ENCODE peak calls at places on chromosomes 1 and 21, in six cellular contexts. One of them, this sample, is unnamed.

GRCh38 chr1:219774386-219774785 is 154.0 kb downstream of the SLC30A10 start:
- DNase-seq in neuronal stem cell: no peak
- DNase-seq in lung: no peak
- DNase-seq in thyroid gland: no peak
- DNase-seq in RCC 7860: no peak
- DNase-seq in neural progenitor cell: no peak
- DNase-seq in this sample: no peak

GRCh38 chr21:29299906-29300546 is 1.3 kb downstream of the BACH1 start:
- DNase-seq in neural progenitor cell: peak; percentile 64
- DNase-seq in lung: peak; percentile 81
- DNase-seq in thyroid gland: peak; percentile 27
- DNase-seq in neuronal stem cell: peak; percentile 32
- DNase-seq in RCC 7860: peak; percentile 54
- DNase-seq in this sample: peak; percentile 63

GRCh38 chr1:38589036-38589435 is 270.5 kb downstream of the RRAGC start:
- DNase-seq in RCC 7860: no peak
- DNase-seq in neuronal stem cell: no peak
- DNase-seq in thyroid gland: peak; percentile 18
- DNase-seq in neural progenitor cell: no peak
- DNase-seq in lung: no peak
- DNase-seq in this sample: no peak

GRCh38 chr1:10341062-10341600 is 57.7 kb upstream of the PGD start:
- DNase-seq in neuronal stem cell: no peak
- DNase-seq in thyroid gland: no peak
- DNase-seq in lung: no peak
- DNase-seq in neural progenitor cell: no peak
- DNase-seq in RCC 7860: no peak
- DNase-seq in this sample: no peak

GRCh38 chr1:24940231-24940630 is 10.2 kb upstream of the RUNX3 start:
- DNase-seq in neuronal stem cell: no peak
- DNase-seq in thyroid gland: no peak
- DNase-seq in neural progenitor cell: no peak
- DNase-seq in lung: no peak
- DNase-seq in RCC 7860: no peak
- DNase-seq in this sample: no peak

GRCh38 chr1:11787251-11787803 is 18.4 kb downstream of the MTHFR start:
- DNase-seq in lung: peak; percentile 82
- DNase-seq in RCC 7860: no peak
- DNase-seq in thyroid gland: peak; percentile 95
- DNase-seq in neural progenitor cell: peak; percentile 61
- DNase-seq in neuronal stem cell: no peak
- DNase-seq in this sample: no peak

GRCh38 chr1:65924471-65924870 is 131.8 kb downstream of the PDE4B start:
- DNase-seq in neuronal stem cell: no peak
- DNase-seq in lung: no peak
- DNase-seq in thyroid gland: no peak
- DNase-seq in RCC 7860: no peak
- DNase-seq in neural progenitor cell: no peak
- DNase-seq in this sample: no peak

GRCh38 chr21:46052703-46053651 is 44.9 kb upstream of the COL6A2 start:
- DNase-seq in neural progenitor cell: no peak
- DNase-seq in lung: no peak
- DNase-seq in thyroid gland: peak; percentile 29
- DNase-seq in RCC 7860: peak; percentile 94
- DNase-seq in neuronal stem cell: no peak
- DNase-seq in this sample: no peak

GRCh38 chr1:40344597-40344996 is 27.5 kb upstream of the COL9A2 start:
- DNase-seq in neuronal stem cell: no peak
- DNase-seq in lung: peak; percentile 37
- DNase-seq in thyroid gland: peak; percentile 2
- DNase-seq in neural progenitor cell: no peak
- DNase-seq in RCC 7860: no peak
- DNase-seq in this sample: peak; percentile 47

GRCh38 chr21:34560609-34561008 is 48.6 kb upstream of the KCNE1 start:
- DNase-seq in thyroid gland: no peak
- DNase-seq in neural progenitor cell: no peak
- DNase-seq in RCC 7860: no peak
- DNase-seq in lung: no peak
- DNase-seq in neuronal stem cell: no peak
- DNase-seq in this sample: no peak

GRCh38 chr1:24535021-24535424 is 20.9 kb upstream of the NCMAP start:
- DNase-seq in lung: no peak
- DNase-seq in neural progenitor cell: no peak
- DNase-seq in thyroid gland: no peak
- DNase-seq in neuronal stem cell: no peak
- DNase-seq in RCC 7860: no peak
- DNase-seq in this sample: no peak

GRCh38 chr21:43366656-43367055 is 60.3 kb downstream of the SIK1 start:
- DNase-seq in lung: no peak
- DNase-seq in neuronal stem cell: no peak
- DNase-seq in thyroid gland: no peak
- DNase-seq in RCC 7860: no peak
- DNase-seq in neural progenitor cell: no peak
- DNase-seq in this sample: no peak

GRCh38 chr1:155133799-155134281 is 1.8 kb upstream of the SLC50A1 start:
- DNase-seq in neural progenitor cell: no peak
- DNase-seq in thyroid gland: no peak
- DNase-seq in lung: no peak
- DNase-seq in neuronal stem cell: no peak
- DNase-seq in RCC 7860: no peak
- DNase-seq in this sample: no peak

GRCh38 chr1:77316006-77316405 is 34.2 kb downstream of the AK5 start:
- DNase-seq in neural progenitor cell: no peak
- DNase-seq in thyroid gland: no peak
- DNase-seq in neuronal stem cell: no peak
- DNase-seq in RCC 7860: peak; percentile 69
- DNase-seq in lung: no peak
- DNase-seq in this sample: no peak

GRCh38 chr1:78370356-78370755 is 120.4 kb upstream of the PTGFR start:
- DNase-seq in RCC 7860: peak; percentile 30
- DNase-seq in neural progenitor cell: no peak
- DNase-seq in thyroid gland: no peak
- DNase-seq in neuronal stem cell: no peak
- DNase-seq in lung: no peak
- DNase-seq in this sample: no peak

GRCh38 chr1:193406901-193407300 is 220.5 kb upstream of the B3GALT2 start:
- DNase-seq in thyroid gland: peak; percentile 17
- DNase-seq in lung: no peak
- DNase-seq in RCC 7860: peak; percentile 41
- DNase-seq in neuronal stem cell: peak; percentile 6
- DNase-seq in neural progenitor cell: peak; percentile 50
- DNase-seq in this sample: no peak

GRCh38 chr1:71080178-71080781 is 555 bp downstream of the ZRANB2 start:
- DNase-seq in neural progenitor cell: peak; percentile 21
- DNase-seq in lung: no peak
- DNase-seq in RCC 7860: no peak
- DNase-seq in thyroid gland: peak; percentile 6
- DNase-seq in neuronal stem cell: no peak
- DNase-seq in this sample: peak; percentile 19

GRCh38 chr1:112083487-112083886 is 94.0 kb upstream of the KCND3 start:
- DNase-seq in neuronal stem cell: peak; percentile 37
- DNase-seq in lung: no peak
- DNase-seq in neural progenitor cell: peak; percentile 75
- DNase-seq in RCC 7860: no peak
- DNase-seq in thyroid gland: no peak
- DNase-seq in this sample: no peak

GRCh38 chr1:30611741-30612309 is 111.6 kb downstream of the MATN1 start:
- DNase-seq in lung: no peak
- DNase-seq in neuronal stem cell: peak; percentile 17
- DNase-seq in thyroid gland: no peak
- DNase-seq in RCC 7860: no peak
- DNase-seq in neural progenitor cell: peak; percentile 57
- DNase-seq in this sample: no peak

GRCh38 chr1:8962812-8963669 is 17.4 kb downstream of the CA6 start:
- DNase-seq in lung: peak; percentile 74
- DNase-seq in neuronal stem cell: no peak
- DNase-seq in thyroid gland: peak; percentile 91
- DNase-seq in RCC 7860: peak; percentile 43
- DNase-seq in neural progenitor cell: peak; percentile 76
- DNase-seq in this sample: no peak

GRCh38 chr1:168589136-168589535 is 12.7 kb downstream of the XCL1 start:
- DNase-seq in RCC 7860: no peak
- DNase-seq in thyroid gland: no peak
- DNase-seq in neuronal stem cell: no peak
- DNase-seq in lung: no peak
- DNase-seq in neural progenitor cell: no peak
- DNase-seq in this sample: no peak

GRCh38 chr1:89464008-89464407 is 60.6 kb upstream of the LRRC8B start:
- DNase-seq in lung: no peak
- DNase-seq in thyroid gland: no peak
- DNase-seq in neural progenitor cell: no peak
- DNase-seq in RCC 7860: no peak
- DNase-seq in neuronal stem cell: no peak
- DNase-seq in this sample: no peak

GRCh38 chr1:206472454-206472853 is 2.2 kb downstream of the IKBKE start:
- DNase-seq in lung: no peak
- DNase-seq in RCC 7860: peak; percentile 77
- DNase-seq in neural progenitor cell: peak; percentile 42
- DNase-seq in neuronal stem cell: no peak
- DNase-seq in thyroid gland: no peak
- DNase-seq in this sample: no peak

GRCh38 chr1:183270541-183271141 is 84.6 kb downstream of the LAMC2 start:
- DNase-seq in neuronal stem cell: no peak
- DNase-seq in RCC 7860: no peak
- DNase-seq in neural progenitor cell: no peak
- DNase-seq in thyroid gland: no peak
- DNase-seq in lung: no peak
- DNase-seq in this sample: no peak